ENCODE peak calls at places on chromosomes 4 and X, in five cellular contexts. One of them, this sample, is unnamed.

GRCh38 chr4:80006935-80007744 is 65.9 kb downstream of the ANTXR2 start:
- DNase-seq in HepG2: peak
- DNase-seq in GM12878: no peak
- DNase-seq in WTC11: no peak
- DNase-seq in K562: peak
- DNase-seq in this sample: no peak

GRCh38 chrX:132737743-132738142 is 220.7 kb downstream of the HS6ST2 start:
- DNase-seq in HepG2: no peak
- DNase-seq in GM12878: no peak
- DNase-seq in K562: no peak
- DNase-seq in WTC11: no peak
- DNase-seq in this sample: no peak

GRCh38 chr4:67122029-67122428 is 423.3 kb downstream of the CENPC start:
- DNase-seq in K562: no peak
- DNase-seq in HepG2: peak
- DNase-seq in WTC11: no peak
- DNase-seq in GM12878: no peak
- DNase-seq in this sample: no peak

GRCh38 chrX:147735364-147735763 is 176.4 kb upstream of the FMR1 start:
- DNase-seq in GM12878: no peak
- DNase-seq in WTC11: no peak
- DNase-seq in HepG2: no peak
- DNase-seq in K562: no peak
- DNase-seq in this sample: no peak

GRCh38 chr4:88143504-88143903 is 14.9 kb downstream of the ABCG2 start:
- DNase-seq in WTC11: no peak
- DNase-seq in HepG2: no peak
- DNase-seq in GM12878: no peak
- DNase-seq in K562: no peak
- DNase-seq in this sample: no peak

GRCh38 chrX:126847143-126847542 is 27.6 kb downstream of the PRR32 start:
- DNase-seq in HepG2: no peak
- DNase-seq in WTC11: no peak
- DNase-seq in K562: no peak
- DNase-seq in GM12878: no peak
- DNase-seq in this sample: no peak

GRCh38 chr4:101198741-101199339 is 148.5 kb downstream of the PPP3CA start:
- DNase-seq in GM12878: no peak
- DNase-seq in HepG2: peak
- DNase-seq in K562: no peak
- DNase-seq in WTC11: no peak
- DNase-seq in this sample: no peak

GRCh38 chrX:21408324-21408723 is 34.1 kb downstream of the CNKSR2 start:
- DNase-seq in GM12878: no peak
- DNase-seq in HepG2: no peak
- DNase-seq in K562: no peak
- DNase-seq in WTC11: no peak
- DNase-seq in this sample: no peak

GRCh38 chr4:111641813-111642579 is 503.3 kb upstream of the FAM241A start:
- DNase-seq in WTC11: peak
- DNase-seq in HepG2: peak
- DNase-seq in K562: peak
- DNase-seq in GM12878: peak
- DNase-seq in this sample: peak

GRCh38 chrX:140342410-140342809 is 162.5 kb downstream of the SOX3 start:
- DNase-seq in HepG2: no peak
- DNase-seq in GM12878: no peak
- DNase-seq in K562: no peak
- DNase-seq in WTC11: no peak
- DNase-seq in this sample: no peak

GRCh38 chrX:3006500-3006899 is at the start of gene ARSH:
- DNase-seq in WTC11: no peak
- DNase-seq in GM12878: no peak
- DNase-seq in HepG2: peak
- DNase-seq in K562: no peak
- DNase-seq in this sample: no peak

GRCh38 chr4:99572527-99573240 is 1.9 kb upstream of the MTTP start:
- DNase-seq in HepG2: no peak
- DNase-seq in GM12878: no peak
- DNase-seq in K562: no peak
- DNase-seq in WTC11: no peak
- DNase-seq in this sample: no peak

GRCh38 chr4:174317531-174317930 is 33.8 kb downstream of the CEP44 start:
- DNase-seq in GM12878: no peak
- DNase-seq in K562: no peak
- DNase-seq in HepG2: no peak
- DNase-seq in WTC11: no peak
- DNase-seq in this sample: no peak

GRCh38 chr4:127988638-127989037 is 23.4 kb downstream of the ABHD18 start:
- DNase-seq in WTC11: no peak
- DNase-seq in HepG2: no peak
- DNase-seq in K562: no peak
- DNase-seq in GM12878: no peak
- DNase-seq in this sample: no peak

GRCh38 chr4:7526929-7527535 is 92.3 kb upstream of the PSAPL1 start:
- DNase-seq in K562: no peak
- DNase-seq in WTC11: no peak
- DNase-seq in HepG2: no peak
- DNase-seq in GM12878: no peak
- DNase-seq in this sample: no peak
- TF ChIP-seq ATF2 in K562: no peak
- TF ChIP-seq ATF2 in WTC11: no peak
- TF ChIP-seq ATF2 in HepG2: no peak
- TF ChIP-seq ATF2 in GM12878: no peak
- TF ChIP-seq ATF2 in this sample: no peak

GRCh38 chr4:26861434-26862186 is 969 bp downstream of the STIM2 start:
- DNase-seq in WTC11: peak
- DNase-seq in GM12878: no peak
- DNase-seq in K562: peak
- DNase-seq in HepG2: peak
- DNase-seq in this sample: no peak
- TF ChIP-seq ATF2 in WTC11: no peak
- TF ChIP-seq ATF2 in GM12878: no peak
- TF ChIP-seq ATF2 in K562: no peak
- TF ChIP-seq ATF2 in HepG2: no peak
- TF ChIP-seq ATF2 in this sample: no peak

GRCh38 chr4:119729815-119730643 is 101.4 kb upstream of the PDE5A start:
- DNase-seq in HepG2: peak
- DNase-seq in WTC11: no peak
- DNase-seq in K562: no peak
- DNase-seq in GM12878: no peak
- DNase-seq in this sample: no peak
- TF ChIP-seq ATF2 in HepG2: no peak
- TF ChIP-seq ATF2 in WTC11: no peak
- TF ChIP-seq ATF2 in K562: no peak
- TF ChIP-seq ATF2 in GM12878: no peak
- TF ChIP-seq ATF2 in this sample: no peak

DNA sequence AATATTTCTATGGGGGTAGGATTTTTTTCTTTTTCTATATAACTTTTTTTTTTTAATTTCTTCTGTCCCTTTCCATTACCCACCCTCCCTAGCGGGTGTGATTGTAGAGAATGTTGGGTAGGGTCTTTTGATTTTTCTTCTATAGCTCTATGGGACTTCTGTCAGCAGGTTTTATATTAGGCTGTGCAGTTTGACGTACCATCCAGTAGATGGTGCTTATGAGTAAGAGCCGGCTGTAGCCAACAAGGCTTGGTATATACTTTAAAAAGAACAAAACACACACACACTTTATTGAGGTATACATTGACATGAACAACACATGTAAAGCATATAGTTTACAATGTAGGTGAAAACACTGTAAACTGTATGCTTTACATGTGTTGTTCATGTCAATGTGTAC is 247.9 kb upstream of the POF1B start:
- DNase-seq in WTC11: no peak
- DNase-seq in K562: no peak
- DNase-seq in GM12878: no peak
- DNase-seq in HepG2: no peak
- DNase-seq in this sample: no peak
- TF ChIP-seq ATF2 in WTC11: no peak
- TF ChIP-seq ATF2 in K562: no peak
- TF ChIP-seq ATF2 in GM12878: no peak
- TF ChIP-seq ATF2 in HepG2: no peak
- TF ChIP-seq ATF2 in this sample: no peak

DNA sequence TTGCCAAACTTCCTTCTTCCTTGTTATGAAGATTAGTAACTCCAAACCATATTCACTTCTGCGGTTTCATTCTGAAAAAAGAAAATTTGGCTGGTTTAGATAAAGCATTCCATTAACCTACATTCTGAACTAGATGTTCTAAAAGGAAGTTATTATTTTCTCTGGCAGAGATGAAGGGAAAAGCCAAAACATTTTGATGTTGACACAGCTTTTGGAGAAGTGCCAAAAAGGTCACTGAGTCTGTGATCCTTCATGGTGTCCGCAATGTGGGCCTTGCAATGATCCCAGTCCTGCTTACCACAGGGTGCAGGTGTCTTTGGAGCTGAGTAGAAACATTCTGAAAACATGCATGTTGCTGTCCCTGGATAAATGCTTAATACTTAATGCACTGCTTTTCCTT is 36.0 kb downstream of the CXCL8 start:
- DNase-seq in HepG2: peak
- DNase-seq in GM12878: no peak
- DNase-seq in WTC11: no peak
- DNase-seq in K562: no peak
- DNase-seq in this sample: no peak
- TF ChIP-seq ATF2 in HepG2: no peak
- TF ChIP-seq ATF2 in GM12878: no peak
- TF ChIP-seq ATF2 in WTC11: no peak
- TF ChIP-seq ATF2 in K562: no peak
- TF ChIP-seq ATF2 in this sample: no peak

DNA sequence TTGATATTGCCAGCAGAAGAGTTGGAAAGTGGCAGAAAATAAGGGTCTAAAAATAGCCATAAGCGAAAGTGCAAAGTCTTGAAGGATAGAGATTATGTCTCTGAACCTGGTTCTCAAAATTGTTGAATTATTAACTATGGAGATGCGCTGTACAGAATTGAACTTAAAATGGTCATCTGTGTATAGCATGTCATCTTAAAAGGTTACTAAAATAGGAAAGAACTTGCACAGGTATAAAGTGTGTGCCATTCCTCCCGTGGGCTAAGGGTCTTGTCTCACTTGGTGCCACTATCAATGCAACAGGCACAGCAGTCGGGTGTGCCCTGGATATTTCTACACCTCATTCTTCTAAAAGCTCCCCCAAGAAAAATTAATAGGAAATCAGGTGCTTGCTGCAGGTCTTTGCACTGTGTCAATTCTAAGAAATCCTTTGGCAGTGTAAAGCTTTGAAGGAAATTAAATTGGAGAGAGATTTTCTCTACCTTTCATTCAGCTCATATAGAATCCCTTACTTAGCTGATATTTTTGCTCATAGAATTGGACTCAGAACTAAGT is 2.4 kb downstream of the SORBS2 start:
- DNase-seq in HepG2: no peak
- DNase-seq in WTC11: no peak
- DNase-seq in GM12878: no peak
- DNase-seq in K562: no peak
- DNase-seq in this sample: no peak
- TF ChIP-seq ATF2 in HepG2: no peak
- TF ChIP-seq ATF2 in WTC11: no peak
- TF ChIP-seq ATF2 in GM12878: no peak
- TF ChIP-seq ATF2 in K562: no peak
- TF ChIP-seq ATF2 in this sample: no peak

DNA sequence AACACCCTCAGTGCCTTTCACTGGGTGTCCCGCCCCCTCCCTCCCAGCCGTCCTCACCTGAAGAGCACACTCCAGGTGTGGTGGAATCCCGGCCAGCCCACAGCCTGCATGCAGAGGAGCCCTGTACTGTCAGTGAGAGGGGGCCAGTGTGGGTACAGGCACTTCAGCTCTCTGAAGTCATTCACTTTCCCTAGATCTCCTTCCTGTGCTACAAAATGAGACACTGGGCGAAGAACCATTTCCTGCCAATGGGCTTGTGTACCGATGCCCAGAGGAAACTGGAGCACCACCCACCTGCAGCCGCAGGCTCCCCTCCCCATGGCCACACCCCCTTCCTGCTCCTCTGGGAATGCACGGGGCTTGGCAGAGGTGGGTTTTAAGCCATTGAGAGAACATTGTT is 73.9 kb upstream of the C4orf50 start:
- DNase-seq in K562: no peak
- DNase-seq in WTC11: peak
- DNase-seq in GM12878: no peak
- DNase-seq in HepG2: no peak
- DNase-seq in this sample: no peak
- TF ChIP-seq ATF2 in K562: no peak
- TF ChIP-seq ATF2 in WTC11: no peak
- TF ChIP-seq ATF2 in GM12878: no peak
- TF ChIP-seq ATF2 in HepG2: no peak
- TF ChIP-seq ATF2 in this sample: no peak

DNA sequence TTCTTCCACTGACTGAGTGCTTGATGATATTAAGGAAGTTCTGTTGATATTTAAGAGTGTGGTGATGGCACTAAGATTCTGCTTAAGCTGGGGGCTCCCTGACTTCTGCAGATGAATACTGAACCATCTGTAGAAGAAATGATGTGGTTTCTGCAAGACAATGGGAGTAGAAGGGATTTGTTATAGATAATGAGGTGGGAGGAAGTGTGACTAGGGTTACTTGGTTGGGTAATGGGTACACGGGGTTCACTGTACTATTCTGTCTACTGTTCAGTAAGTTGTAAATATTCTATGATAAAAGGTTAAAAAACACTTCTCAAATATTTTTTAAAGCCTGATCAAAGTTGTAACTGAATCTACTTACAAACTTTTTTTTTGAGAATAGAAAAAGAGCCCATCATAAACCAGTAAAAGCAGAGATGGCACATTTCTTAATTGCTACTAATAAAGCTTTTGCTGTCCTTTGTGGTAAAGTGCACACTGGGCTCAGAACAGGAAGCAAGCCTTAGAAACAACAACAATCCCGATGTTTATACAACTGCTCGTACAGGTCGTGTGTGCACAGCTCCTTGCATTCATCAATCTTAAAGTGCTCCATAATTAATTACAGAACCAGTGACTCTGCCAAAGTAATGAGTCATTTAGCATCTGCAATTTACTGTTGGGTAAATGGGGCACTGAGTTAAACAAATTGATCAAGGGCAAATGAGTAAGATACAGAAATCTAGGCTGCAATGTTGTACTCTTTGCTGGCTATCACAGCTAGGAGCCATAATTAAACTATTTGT is 61.1 kb upstream of the TXK start:
- DNase-seq in K562: no peak
- DNase-seq in WTC11: no peak
- DNase-seq in HepG2: no peak
- DNase-seq in GM12878: no peak
- DNase-seq in this sample: no peak
- TF ChIP-seq ATF2 in K562: no peak
- TF ChIP-seq ATF2 in WTC11: no peak
- TF ChIP-seq ATF2 in HepG2: no peak
- TF ChIP-seq ATF2 in GM12878: no peak
- TF ChIP-seq ATF2 in this sample: no peak

GRCh38 chr4:5003372-5003857 is 15.8 kb downstream of the CYTL1 start:
- DNase-seq in GM12878: no peak
- DNase-seq in WTC11: no peak
- DNase-seq in HepG2: no peak
- DNase-seq in K562: peak
- DNase-seq in this sample: no peak
- TF ChIP-seq ATF2 in GM12878: no peak
- TF ChIP-seq ATF2 in WTC11: no peak
- TF ChIP-seq ATF2 in HepG2: no peak
- TF ChIP-seq ATF2 in K562: no peak
- TF ChIP-seq ATF2 in this sample: no peak